ENCODE peak calls at places on chromosomes 2 and 18, in six cellular contexts. One of them, this sample, is unnamed.

GRCh38 chr18:48193521-48194251 is 215.5 kb downstream of the ZBTB7C start:
- DNase-seq in H1: no peak
- DNase-seq in neuronal stem cell: no peak
- DNase-seq in IMR-90: no peak
- DNase-seq in trophoblast cell: no peak
- DNase-seq in mesendoderm: no peak
- DNase-seq in this sample: no peak

GRCh38 chr2:151996243-151997003 is 102.4 kb downstream of the CACNB4 start:
- DNase-seq in mesendoderm: no peak
- DNase-seq in trophoblast cell: no peak
- DNase-seq in IMR-90: no peak
- DNase-seq in H1: no peak
- DNase-seq in neuronal stem cell: no peak
- DNase-seq in this sample: no peak

GRCh38 chr2:168740360-168740759 is 62.1 kb upstream of the NOSTRIN start:
- DNase-seq in H1: no peak
- DNase-seq in trophoblast cell: peak; percentile 96
- DNase-seq in IMR-90: peak; percentile 10
- DNase-seq in neuronal stem cell: no peak
- DNase-seq in mesendoderm: peak; percentile 25
- DNase-seq in this sample: no peak

GRCh38 chr2:217055624-217056023 is 195.8 kb upstream of the TNP1 start:
- DNase-seq in mesendoderm: no peak
- DNase-seq in H1: no peak
- DNase-seq in trophoblast cell: no peak
- DNase-seq in neuronal stem cell: no peak
- DNase-seq in IMR-90: no peak
- DNase-seq in this sample: no peak

GRCh38 chr2:144403940-144404339 is 116.0 kb downstream of the ZEB2 start:
- DNase-seq in mesendoderm: no peak
- DNase-seq in H1: no peak
- DNase-seq in neuronal stem cell: no peak
- DNase-seq in trophoblast cell: peak; percentile 77
- DNase-seq in IMR-90: no peak
- DNase-seq in this sample: peak; percentile 46

GRCh38 chr2:170493698-170494097 is 221.4 kb upstream of the SP5 start:
- DNase-seq in IMR-90: peak; percentile 10
- DNase-seq in neuronal stem cell: no peak
- DNase-seq in H1: no peak
- DNase-seq in mesendoderm: no peak
- DNase-seq in trophoblast cell: no peak
- DNase-seq in this sample: no peak

GRCh38 chr18:26520974-26521373 is 27.4 kb downstream of the KCTD1 start:
- DNase-seq in IMR-90: no peak
- DNase-seq in mesendoderm: no peak
- DNase-seq in neuronal stem cell: no peak
- DNase-seq in H1: no peak
- DNase-seq in trophoblast cell: no peak
- DNase-seq in this sample: no peak

GRCh38 chr18:6884944-6885343 is 155.4 kb downstream of the ARHGAP28 start:
- DNase-seq in mesendoderm: no peak
- DNase-seq in trophoblast cell: no peak
- DNase-seq in neuronal stem cell: no peak
- DNase-seq in H1: no peak
- DNase-seq in IMR-90: peak; percentile 33
- DNase-seq in this sample: no peak

GRCh38 chr2:128593518-128594272 is 275.0 kb upstream of the HS6ST1 start:
- DNase-seq in mesendoderm: peak; percentile 41
- DNase-seq in neuronal stem cell: peak; percentile 18
- DNase-seq in trophoblast cell: peak; percentile 28
- DNase-seq in H1: no peak
- DNase-seq in IMR-90: no peak
- DNase-seq in this sample: no peak

GRCh38 chr2:201559067-201559710 is 84.1 kb downstream of the TMEM237 start:
- DNase-seq in trophoblast cell: no peak
- DNase-seq in neuronal stem cell: no peak
- DNase-seq in IMR-90: no peak
- DNase-seq in H1: no peak
- DNase-seq in mesendoderm: no peak
- DNase-seq in this sample: no peak

GRCh38 chr2:239502430-239503221 is 101.8 kb upstream of the HDAC4 start:
- DNase-seq in IMR-90: no peak
- DNase-seq in H1: no peak
- DNase-seq in neuronal stem cell: no peak
- DNase-seq in trophoblast cell: no peak
- DNase-seq in mesendoderm: no peak
- DNase-seq in this sample: no peak

GRCh38 chr2:180411631-180412030 is 404.5 kb upstream of the CWC22 start:
- DNase-seq in H1: no peak
- DNase-seq in mesendoderm: no peak
- DNase-seq in neuronal stem cell: no peak
- DNase-seq in IMR-90: no peak
- DNase-seq in trophoblast cell: no peak
- DNase-seq in this sample: no peak

GRCh38 chr2:84631047-84631446 is 114.7 kb downstream of the DNAH6 start:
- DNase-seq in neuronal stem cell: peak; percentile 14
- DNase-seq in trophoblast cell: peak; percentile 8
- DNase-seq in H1: no peak
- DNase-seq in IMR-90: peak; percentile 53
- DNase-seq in mesendoderm: peak; percentile 34
- DNase-seq in this sample: peak; percentile 27

GRCh38 chr2:115183144-115183543 is 740.7 kb downstream of the DPP10 start:
- DNase-seq in neuronal stem cell: no peak
- DNase-seq in trophoblast cell: no peak
- DNase-seq in IMR-90: no peak
- DNase-seq in H1: no peak
- DNase-seq in mesendoderm: peak; percentile 80
- DNase-seq in this sample: no peak

GRCh38 chr2:31235504-31235902 is 1.6 kb downstream of the EHD3 start:
- DNase-seq in neuronal stem cell: no peak
- DNase-seq in trophoblast cell: no peak
- DNase-seq in H1: no peak
- DNase-seq in mesendoderm: peak; percentile 58
- DNase-seq in IMR-90: peak; percentile 92
- DNase-seq in this sample: peak; percentile 85

GRCh38 chr2:45382744-45383143 is 228.3 kb downstream of the SRBD1 start:
- DNase-seq in IMR-90: peak; percentile 65
- DNase-seq in H1: no peak
- DNase-seq in mesendoderm: no peak
- DNase-seq in neuronal stem cell: no peak
- DNase-seq in trophoblast cell: no peak
- DNase-seq in this sample: peak; percentile 5

GRCh38 chr2:19532797-19533196 is 174.4 kb upstream of the OSR1 start:
- DNase-seq in mesendoderm: no peak
- DNase-seq in H1: no peak
- DNase-seq in trophoblast cell: peak; percentile 8
- DNase-seq in IMR-90: peak; percentile 59
- DNase-seq in neuronal stem cell: no peak
- DNase-seq in this sample: peak; percentile 25

GRCh38 chr2:158488442-158489216 is 31.9 kb downstream of the PKP4 start:
- DNase-seq in neuronal stem cell: no peak
- DNase-seq in trophoblast cell: no peak
- DNase-seq in mesendoderm: no peak
- DNase-seq in IMR-90: no peak
- DNase-seq in H1: no peak
- DNase-seq in this sample: no peak

GRCh38 chr18:43662657-43663056 is 385.4 kb upstream of the SYT4 start:
- DNase-seq in trophoblast cell: no peak
- DNase-seq in mesendoderm: no peak
- DNase-seq in H1: no peak
- DNase-seq in IMR-90: peak; percentile 93
- DNase-seq in neuronal stem cell: no peak
- DNase-seq in this sample: peak; percentile 93

GRCh38 chr2:3263487-3263886 is 114.1 kb downstream of the EIPR1 start:
- DNase-seq in H1: no peak
- DNase-seq in IMR-90: no peak
- DNase-seq in neuronal stem cell: no peak
- DNase-seq in trophoblast cell: no peak
- DNase-seq in mesendoderm: no peak
- DNase-seq in this sample: no peak

GRCh38 chr2:188000189-188000588 is 291.5 kb upstream of the GULP1 start:
- DNase-seq in IMR-90: no peak
- DNase-seq in mesendoderm: no peak
- DNase-seq in trophoblast cell: no peak
- DNase-seq in neuronal stem cell: no peak
- DNase-seq in H1: no peak
- DNase-seq in this sample: no peak

GRCh38 chr18:5238371-5238758 is 41.3 kb upstream of the AKAIN1 start:
- DNase-seq in IMR-90: peak; percentile 30
- DNase-seq in mesendoderm: no peak
- DNase-seq in H1: no peak
- DNase-seq in neuronal stem cell: no peak
- DNase-seq in trophoblast cell: peak; percentile 6
- DNase-seq in this sample: peak; percentile 71

GRCh38 chr2:120384486-120385354 is 38.8 kb downstream of the INHBB start:
- DNase-seq in mesendoderm: no peak
- DNase-seq in IMR-90: no peak
- DNase-seq in trophoblast cell: no peak
- DNase-seq in neuronal stem cell: no peak
- DNase-seq in H1: no peak
- DNase-seq in this sample: no peak

GRCh38 chr2:41958775-41959174 is 89.0 kb upstream of the PKDCC start:
- DNase-seq in neuronal stem cell: no peak
- DNase-seq in IMR-90: peak; percentile 26
- DNase-seq in mesendoderm: no peak
- DNase-seq in trophoblast cell: no peak
- DNase-seq in H1: no peak
- DNase-seq in this sample: no peak

GRCh38 chr18:57970356-57971095 is 73.5 kb upstream of the NEDD4L start:
- DNase-seq in trophoblast cell: peak; percentile 87
- DNase-seq in IMR-90: no peak
- DNase-seq in mesendoderm: peak; percentile 70
- DNase-seq in neuronal stem cell: no peak
- DNase-seq in H1: peak; percentile 3
- DNase-seq in this sample: no peak

GRCh38 chr2:27493948-27494283 is 1.1 kb downstream of the FNDC4 start:
- DNase-seq in neuronal stem cell: no peak
- DNase-seq in IMR-90: no peak
- DNase-seq in H1: no peak
- DNase-seq in mesendoderm: no peak
- DNase-seq in trophoblast cell: no peak
- DNase-seq in this sample: no peak
- H3K4me3 ChIP-seq in neuronal stem cell: peak overlapping the region; percentile 65
- H3K4me3 ChIP-seq in IMR-90: peak overlapping the region; percentile 94
- H3K4me3 ChIP-seq in H1: peak overlapping the region; percentile 96
- H3K4me3 ChIP-seq in mesendoderm: no peak overlapping the region
- H3K4me3 ChIP-seq in trophoblast cell: no peak overlapping the region
- H3K4me3 ChIP-seq in this sample: peak overlapping the region; percentile 88

GRCh38 chr2:174786066-174786725 is 21.9 kb upstream of the CHRNA1 start:
- DNase-seq in mesendoderm: no peak
- DNase-seq in trophoblast cell: no peak
- DNase-seq in IMR-90: peak; percentile 51
- DNase-seq in H1: no peak
- DNase-seq in neuronal stem cell: no peak
- DNase-seq in this sample: no peak

GRCh38 chr2:174787485-174788205 is 23.4 kb upstream of the CHRNA1 start:
- DNase-seq in trophoblast cell: peak; percentile 80
- DNase-seq in IMR-90: peak; percentile 100
- DNase-seq in mesendoderm: peak; percentile 94
- DNase-seq in neuronal stem cell: no peak
- DNase-seq in H1: peak; percentile 91
- DNase-seq in this sample: peak; percentile 97

GRCh38 chr2:174784316-174784715 is 20.0 kb upstream of the CHRNA1 start:
- DNase-seq in neuronal stem cell: no peak
- DNase-seq in H1: no peak
- DNase-seq in mesendoderm: no peak
- DNase-seq in IMR-90: no peak
- DNase-seq in trophoblast cell: no peak
- DNase-seq in this sample: no peak

GRCh38 chr2:174784909-174785308 is 20.6 kb upstream of the CHRNA1 start:
- DNase-seq in neuronal stem cell: no peak
- DNase-seq in H1: no peak
- DNase-seq in trophoblast cell: no peak
- DNase-seq in IMR-90: no peak
- DNase-seq in mesendoderm: no peak
- DNase-seq in this sample: no peak

GRCh38 chr2:174785481-174785880 is 21.2 kb upstream of the CHRNA1 start:
- DNase-seq in H1: no peak
- DNase-seq in mesendoderm: no peak
- DNase-seq in neuronal stem cell: no peak
- DNase-seq in trophoblast cell: no peak
- DNase-seq in IMR-90: peak; percentile 47
- DNase-seq in this sample: no peak
- H2AK5ac ChIP-seq in H1: peak overlapping the region; percentile 71
- H2AK5ac ChIP-seq in mesendoderm: peak overlapping the region; percentile 6
- H2AK5ac ChIP-seq in neuronal stem cell: no peak overlapping the region
- H2AK5ac ChIP-seq in trophoblast cell: no peak overlapping the region
- H2AK5ac ChIP-seq in IMR-90: peak overlapping the region; percentile 97
- H2AK5ac ChIP-seq in this sample: peak overlapping the region; percentile 49

GRCh38 chr2:219636144-219636915 is 8.9 kb downstream of the SLC4A3 start:
- DNase-seq in mesendoderm: no peak
- DNase-seq in neuronal stem cell: no peak
- DNase-seq in IMR-90: no peak
- DNase-seq in H1: no peak
- DNase-seq in trophoblast cell: no peak
- DNase-seq in this sample: no peak
- H3K27ac ChIP-seq in mesendoderm: no peak overlapping the region
- H3K27ac ChIP-seq in neuronal stem cell: no peak overlapping the region
- H3K27ac ChIP-seq in IMR-90: no peak overlapping the region
- H3K27ac ChIP-seq in H1: no peak overlapping the region
- H3K27ac ChIP-seq in trophoblast cell: no peak overlapping the region
- H3K27ac ChIP-seq in this sample: no peak overlapping the region

GRCh38 chr2:48529676-48530032 is 300 bp upstream of the STON1 start:
- DNase-seq in H1: no peak
- DNase-seq in IMR-90: no peak
- DNase-seq in neuronal stem cell: no peak
- DNase-seq in mesendoderm: no peak
- DNase-seq in trophoblast cell: no peak
- DNase-seq in this sample: no peak

GRCh38 chr2:48528431-48528830 is 1.5 kb upstream of the STON1 start:
- DNase-seq in trophoblast cell: no peak
- DNase-seq in mesendoderm: no peak
- DNase-seq in H1: no peak
- DNase-seq in neuronal stem cell: no peak
- DNase-seq in IMR-90: no peak
- DNase-seq in this sample: no peak

GRCh38 chr2:48530033-48530804 is at the start of gene STON1:
- DNase-seq in neuronal stem cell: peak; percentile 45
- DNase-seq in IMR-90: peak; percentile 25
- DNase-seq in H1: no peak
- DNase-seq in trophoblast cell: no peak
- DNase-seq in mesendoderm: peak; percentile 47
- DNase-seq in this sample: peak; percentile 63

GRCh38 chr2:48527211-48527880 is 2.6 kb upstream of the STON1 start:
- DNase-seq in mesendoderm: no peak
- DNase-seq in trophoblast cell: no peak
- DNase-seq in H1: no peak
- DNase-seq in IMR-90: peak; percentile 58
- DNase-seq in neuronal stem cell: no peak
- DNase-seq in this sample: peak; percentile 68

DNA sequence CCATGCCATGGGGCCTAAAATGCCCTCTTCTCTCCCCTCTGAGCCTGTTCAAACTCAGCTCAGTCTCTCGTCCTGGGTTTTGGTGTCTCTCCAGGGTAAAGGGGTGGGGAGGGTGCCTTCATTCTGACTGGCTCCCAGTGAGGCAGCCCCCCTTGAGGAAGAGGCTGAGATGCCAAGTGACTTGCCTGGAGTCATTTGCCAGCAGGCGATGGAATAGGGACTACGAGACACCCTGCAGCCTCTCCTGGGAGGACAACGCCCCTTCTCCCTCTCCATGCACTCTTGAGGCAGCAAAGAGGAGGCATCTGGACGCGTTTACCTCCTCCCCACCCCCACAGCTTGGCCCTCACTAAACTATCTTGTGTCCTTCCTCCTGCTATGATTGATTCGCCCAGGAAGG is 765 bp upstream of the STON1 start:
- DNase-seq in H1: no peak
- DNase-seq in trophoblast cell: no peak
- DNase-seq in IMR-90: no peak
- DNase-seq in mesendoderm: peak; percentile 66
- DNase-seq in neuronal stem cell: no peak
- DNase-seq in this sample: no peak
- H3K4me3 ChIP-seq in H1: peak overlapping the region; percentile 95
- H3K4me3 ChIP-seq in trophoblast cell: no peak overlapping the region
- H3K4me3 ChIP-seq in IMR-90: no peak overlapping the region
- H3K4me3 ChIP-seq in mesendoderm: no peak overlapping the region
- H3K4me3 ChIP-seq in neuronal stem cell: no peak overlapping the region
- H3K4me3 ChIP-seq in this sample: no peak overlapping the region

This sample was measured in mesenchymal stem cell.